ENCODE peak calls at places on chromosome 18, in four cellular contexts. One of them, this sample, is unnamed.
A peak's percentile ranks its signal among the peaks of the same experiment; 100 is the strongest.

GRCh38 chr18:50806208-50806616 is 13.6 kb downstream of the MRO start:
- DNase-seq in NT2/D1: no peak
- DNase-seq in IMR-90: no peak
- DNase-seq in CD4-positive, CD25-positive, alpha-beta regulatory T cell: no peak
- DNase-seq in this sample: no peak

GRCh38 chr18:33584845-33585775 is 7.1 kb downstream of the ASXL3 start:
- DNase-seq in CD4-positive, CD25-positive, alpha-beta regulatory T cell: no peak
- DNase-seq in NT2/D1: peak; percentile 51
- DNase-seq in IMR-90: no peak
- DNase-seq in this sample: no peak

GRCh38 chr18:70280007-70280925 is 8.6 kb upstream of the SOCS6 start:
- DNase-seq in CD4-positive, CD25-positive, alpha-beta regulatory T cell: no peak
- DNase-seq in NT2/D1: no peak
- DNase-seq in IMR-90: peak; percentile 55
- DNase-seq in this sample: no peak

GRCh38 chr18:23710068-23710527 is 20.8 kb downstream of the LAMA3 start:
- DNase-seq in IMR-90: peak; percentile 20
- DNase-seq in CD4-positive, CD25-positive, alpha-beta regulatory T cell: no peak
- DNase-seq in NT2/D1: no peak
- DNase-seq in this sample: peak; percentile 97

GRCh38 chr18:74013955-74014354 is 133.7 kb downstream of the FBXO15 start:
- DNase-seq in CD4-positive, CD25-positive, alpha-beta regulatory T cell: no peak
- DNase-seq in NT2/D1: no peak
- DNase-seq in IMR-90: peak; percentile 57
- DNase-seq in this sample: peak; percentile 87

GRCh38 chr18:63762518-63762917 is 12.7 kb upstream of the SERPINB7 start:
- DNase-seq in IMR-90: peak; percentile 89
- DNase-seq in NT2/D1: no peak
- DNase-seq in CD4-positive, CD25-positive, alpha-beta regulatory T cell: no peak
- DNase-seq in this sample: peak; percentile 45

GRCh38 chr18:32349728-32350395 is 120.8 kb downstream of the GAREM1 start:
- DNase-seq in IMR-90: peak; percentile 97
- DNase-seq in NT2/D1: peak; percentile 13
- DNase-seq in CD4-positive, CD25-positive, alpha-beta regulatory T cell: no peak
- DNase-seq in this sample: peak; percentile 97

GRCh38 chr18:9413586-9413985 is 61.7 kb upstream of the RALBP1 start:
- DNase-seq in IMR-90: peak; percentile 91
- DNase-seq in NT2/D1: no peak
- DNase-seq in CD4-positive, CD25-positive, alpha-beta regulatory T cell: no peak
- DNase-seq in this sample: peak; percentile 47

GRCh38 chr18:51255694-51256093 is 58.2 kb upstream of the MEX3C start:
- DNase-seq in NT2/D1: no peak
- DNase-seq in IMR-90: no peak
- DNase-seq in CD4-positive, CD25-positive, alpha-beta regulatory T cell: no peak
- DNase-seq in this sample: no peak

GRCh38 chr18:32326450-32327309 is 136.8 kb downstream of the MEP1B start:
- DNase-seq in IMR-90: peak; percentile 55
- DNase-seq in CD4-positive, CD25-positive, alpha-beta regulatory T cell: no peak
- DNase-seq in NT2/D1: no peak
- DNase-seq in this sample: peak; percentile 56

GRCh38 chr18:27839141-27839540 is 337.8 kb downstream of the CDH2 start:
- DNase-seq in NT2/D1: no peak
- DNase-seq in CD4-positive, CD25-positive, alpha-beta regulatory T cell: no peak
- DNase-seq in IMR-90: peak; percentile 66
- DNase-seq in this sample: peak; percentile 95

GRCh38 chr18:54358495-54358793 is 738 bp downstream of the C18orf54 start:
- DNase-seq in NT2/D1: no peak
- DNase-seq in CD4-positive, CD25-positive, alpha-beta regulatory T cell: no peak
- DNase-seq in IMR-90: peak; percentile 10
- DNase-seq in this sample: no peak

GRCh38 chr18:80034852-80035406 is 695 bp downstream of the RBFA start:
- DNase-seq in CD4-positive, CD25-positive, alpha-beta regulatory T cell: no peak
- DNase-seq in IMR-90: no peak
- DNase-seq in NT2/D1: no peak
- DNase-seq in this sample: no peak

GRCh38 chr18:22194151-22194598 is 24.8 kb downstream of the GATA6 start:
- DNase-seq in IMR-90: no peak
- DNase-seq in NT2/D1: no peak
- DNase-seq in CD4-positive, CD25-positive, alpha-beta regulatory T cell: no peak
- DNase-seq in this sample: no peak

GRCh38 chr18:70431203-70431624 is 142.4 kb downstream of the SOCS6 start:
- DNase-seq in NT2/D1: no peak
- DNase-seq in IMR-90: peak; percentile 85
- DNase-seq in CD4-positive, CD25-positive, alpha-beta regulatory T cell: no peak
- DNase-seq in this sample: peak; percentile 61

GRCh38 chr18:22549260-22549937 is 131.7 kb upstream of the CTAGE1 start:
- DNase-seq in NT2/D1: no peak
- DNase-seq in CD4-positive, CD25-positive, alpha-beta regulatory T cell: no peak
- DNase-seq in IMR-90: no peak
- DNase-seq in this sample: no peak

GRCh38 chr18:31102020-31102684 is at the start of gene DSC2:
- DNase-seq in CD4-positive, CD25-positive, alpha-beta regulatory T cell: no peak
- DNase-seq in IMR-90: no peak
- DNase-seq in NT2/D1: peak; percentile 11
- DNase-seq in this sample: no peak

GRCh38 chr18:62586148-62586774 is 63.4 kb downstream of the ZCCHC2 start:
- DNase-seq in NT2/D1: peak; percentile 33
- DNase-seq in IMR-90: peak; percentile 69
- DNase-seq in CD4-positive, CD25-positive, alpha-beta regulatory T cell: peak; percentile 41
- DNase-seq in this sample: peak; percentile 43

GRCh38 chr18:57730146-57730545 is 73.0 kb downstream of the ATP8B1 start:
- DNase-seq in CD4-positive, CD25-positive, alpha-beta regulatory T cell: no peak
- DNase-seq in NT2/D1: no peak
- DNase-seq in IMR-90: no peak
- DNase-seq in this sample: no peak

GRCh38 chr18:77008576-77009315 is 123.8 kb downstream of the MBP start:
- DNase-seq in CD4-positive, CD25-positive, alpha-beta regulatory T cell: no peak
- DNase-seq in IMR-90: no peak
- DNase-seq in NT2/D1: no peak
- DNase-seq in this sample: no peak

GRCh38 chr18:49072524-49072934 is 121.8 kb upstream of the SMAD7 start:
- DNase-seq in IMR-90: peak; percentile 61
- DNase-seq in CD4-positive, CD25-positive, alpha-beta regulatory T cell: no peak
- DNase-seq in NT2/D1: no peak
- DNase-seq in this sample: no peak

GRCh38 chr18:58325521-58325908 is 281.5 kb downstream of the NEDD4L start:
- DNase-seq in IMR-90: peak; percentile 33
- DNase-seq in NT2/D1: no peak
- DNase-seq in CD4-positive, CD25-positive, alpha-beta regulatory T cell: no peak
- DNase-seq in this sample: no peak

GRCh38 chr18:37636831-37637230 is 71.2 kb upstream of the CELF4 start:
- DNase-seq in IMR-90: no peak
- DNase-seq in CD4-positive, CD25-positive, alpha-beta regulatory T cell: no peak
- DNase-seq in NT2/D1: no peak
- DNase-seq in this sample: no peak

GRCh38 chr18:30486856-30487255 is 555.7 kb downstream of the DSC3 start:
- DNase-seq in CD4-positive, CD25-positive, alpha-beta regulatory T cell: no peak
- DNase-seq in IMR-90: no peak
- DNase-seq in NT2/D1: no peak
- DNase-seq in this sample: peak; percentile 81

GRCh38 chr18:52070295-52070756 is 269.7 kb upstream of the DCC start:
- DNase-seq in IMR-90: no peak
- DNase-seq in CD4-positive, CD25-positive, alpha-beta regulatory T cell: no peak
- DNase-seq in NT2/D1: no peak
- DNase-seq in this sample: no peak

GRCh38 chr18:49011291-49011746 is 60.6 kb upstream of the SMAD7 start:
- DNase-seq in NT2/D1: no peak
- DNase-seq in IMR-90: no peak
- DNase-seq in CD4-positive, CD25-positive, alpha-beta regulatory T cell: no peak
- DNase-seq in this sample: no peak

GRCh38 chr18:9596257-9596656 is 18.1 kb downstream of the PPP4R1 start:
- DNase-seq in IMR-90: no peak
- DNase-seq in CD4-positive, CD25-positive, alpha-beta regulatory T cell: no peak
- DNase-seq in NT2/D1: no peak
- DNase-seq in this sample: no peak

GRCh38 chr18:8139127-8139591 is 470.1 kb upstream of the RAB12 start:
- DNase-seq in IMR-90: no peak
- DNase-seq in NT2/D1: no peak
- DNase-seq in CD4-positive, CD25-positive, alpha-beta regulatory T cell: no peak
- DNase-seq in this sample: no peak

GRCh38 chr18:76621184-76621583 is 126.1 kb upstream of the ZNF516 start:
- DNase-seq in NT2/D1: no peak
- DNase-seq in IMR-90: peak; percentile 38
- DNase-seq in CD4-positive, CD25-positive, alpha-beta regulatory T cell: no peak
- DNase-seq in this sample: peak; percentile 18

GRCh38 chr18:52829876-52830390 is 489.9 kb downstream of the DCC start:
- DNase-seq in IMR-90: no peak
- DNase-seq in CD4-positive, CD25-positive, alpha-beta regulatory T cell: no peak
- DNase-seq in NT2/D1: no peak
- DNase-seq in this sample: no peak

GRCh38 chr18:39946623-39947061 is 2008.4 kb upstream of the PIK3C3 start:
- DNase-seq in CD4-positive, CD25-positive, alpha-beta regulatory T cell: no peak
- DNase-seq in NT2/D1: no peak
- DNase-seq in IMR-90: peak; percentile 76
- DNase-seq in this sample: peak; percentile 86

DNA sequence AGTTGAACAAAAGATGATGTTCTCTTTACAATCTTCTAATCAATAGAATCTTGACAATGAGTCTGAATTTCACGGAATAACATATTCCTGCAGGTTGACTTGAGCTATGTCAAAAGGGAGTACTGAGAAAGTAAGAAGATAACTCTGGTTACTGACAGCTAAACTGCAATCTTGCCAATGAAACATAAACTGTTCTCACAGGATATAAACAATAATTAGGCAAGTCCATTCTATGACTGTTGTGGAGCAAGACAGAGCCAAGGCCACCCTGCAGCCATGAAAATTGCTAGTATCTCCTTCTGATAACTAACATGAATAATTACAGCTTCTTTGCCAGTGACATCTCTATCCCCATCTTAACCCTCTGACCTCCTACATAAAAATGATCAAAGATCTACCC is 6.3 kb upstream of the RPRD1A start:
- DNase-seq in NT2/D1: no peak
- DNase-seq in IMR-90: peak; percentile 11
- DNase-seq in CD4-positive, CD25-positive, alpha-beta regulatory T cell: no peak
- DNase-seq in this sample: no peak
- H3K27me3 ChIP-seq in NT2/D1: no peaks in the 10 kb centered on the region
- H3K27me3 ChIP-seq in IMR-90: no peaks in the 10 kb centered on the region
- H3K27me3 ChIP-seq in CD4-positive, CD25-positive, alpha-beta regulatory T cell: peaks cover 3% of the 10 kb centered on the region
- H3K27me3 ChIP-seq in this sample: peaks cover 5% of the 10 kb centered on the region

GRCh38 chr18:13219012-13219396 is 444 bp downstream of the LDLRAD4 start:
- DNase-seq in IMR-90: no peak
- DNase-seq in NT2/D1: no peak
- DNase-seq in CD4-positive, CD25-positive, alpha-beta regulatory T cell: no peak
- DNase-seq in this sample: no peak

GRCh38 chr18:13219576-13219975 is 1.0 kb downstream of the LDLRAD4 start:
- DNase-seq in IMR-90: no peak
- DNase-seq in NT2/D1: no peak
- DNase-seq in CD4-positive, CD25-positive, alpha-beta regulatory T cell: no peak
- DNase-seq in this sample: no peak

GRCh38 chr18:13217466-13217961 is 1.0 kb upstream of the LDLRAD4 start:
- DNase-seq in CD4-positive, CD25-positive, alpha-beta regulatory T cell: peak; percentile 52
- DNase-seq in NT2/D1: no peak
- DNase-seq in IMR-90: peak; percentile 3
- DNase-seq in this sample: peak; percentile 18

GRCh38 chr18:13217971-13218375 is 587 bp upstream of the LDLRAD4 start:
- DNase-seq in IMR-90: no peak
- DNase-seq in CD4-positive, CD25-positive, alpha-beta regulatory T cell: peak; percentile 14
- DNase-seq in NT2/D1: no peak
- DNase-seq in this sample: no peak

GRCh38 chr18:13218376-13219011 is at the start of gene LDLRAD4:
- DNase-seq in IMR-90: no peak
- DNase-seq in NT2/D1: no peak
- DNase-seq in CD4-positive, CD25-positive, alpha-beta regulatory T cell: peak; percentile 42
- DNase-seq in this sample: no peak
- H3K27me3 ChIP-seq in IMR-90: peaks cover 55% of the 10 kb centered on the region
- H3K27me3 ChIP-seq in NT2/D1: peaks cover 29% of the 10 kb centered on the region
- H3K27me3 ChIP-seq in CD4-positive, CD25-positive, alpha-beta regulatory T cell: peaks cover 6% of the 10 kb centered on the region
- H3K27me3 ChIP-seq in this sample: peaks cover 36% of the 10 kb centered on the region

GRCh38 chr18:25351280-25351772 is 640 bp downstream of the ZNF521 start:
- DNase-seq in CD4-positive, CD25-positive, alpha-beta regulatory T cell: no peak
- DNase-seq in NT2/D1: no peak
- DNase-seq in IMR-90: peak; percentile 1
- DNase-seq in this sample: no peak
- H3K27me3 ChIP-seq in CD4-positive, CD25-positive, alpha-beta regulatory T cell: peaks cover 40% of the 10 kb centered on the region
- H3K27me3 ChIP-seq in NT2/D1: peaks cover 14% of the 10 kb centered on the region
- H3K27me3 ChIP-seq in IMR-90: no peaks in the 10 kb centered on the region
- H3K27me3 ChIP-seq in this sample: no peaks in the 10 kb centered on the region

GRCh38 chr18:45619826-45620201 is 4.5 kb downstream of the SLC14A2 start:
- DNase-seq in IMR-90: no peak
- DNase-seq in CD4-positive, CD25-positive, alpha-beta regulatory T cell: no peak
- DNase-seq in NT2/D1: no peak
- DNase-seq in this sample: no peak

GRCh38 chr18:45617284-45617683 is 2.0 kb downstream of the SLC14A2 start:
- DNase-seq in IMR-90: peak; percentile 81
- DNase-seq in CD4-positive, CD25-positive, alpha-beta regulatory T cell: no peak
- DNase-seq in NT2/D1: no peak
- DNase-seq in this sample: peak; percentile 84

GRCh38 chr18:45621068-45621511 is 5.8 kb downstream of the SLC14A2 start:
- DNase-seq in CD4-positive, CD25-positive, alpha-beta regulatory T cell: peak; percentile 47
- DNase-seq in IMR-90: peak; percentile 44
- DNase-seq in NT2/D1: peak; percentile 22
- DNase-seq in this sample: no peak

GRCh38 chr18:45619062-45619825 is 4.0 kb downstream of the SLC14A2 start:
- DNase-seq in IMR-90: no peak
- DNase-seq in NT2/D1: no peak
- DNase-seq in CD4-positive, CD25-positive, alpha-beta regulatory T cell: no peak
- DNase-seq in this sample: no peak
- H3K27me3 ChIP-seq in IMR-90: peaks cover 29% of the 10 kb centered on the region
- H3K27me3 ChIP-seq in NT2/D1: no peaks in the 10 kb centered on the region
- H3K27me3 ChIP-seq in CD4-positive, CD25-positive, alpha-beta regulatory T cell: peaks cover 5% of the 10 kb centered on the region
- H3K27me3 ChIP-seq in this sample: peaks cover 10% of the 10 kb centered on the region

GRCh38 chr18:79001001-79001400 is 21.4 kb downstream of the SALL3 start:
- DNase-seq in NT2/D1: no peak
- DNase-seq in IMR-90: no peak
- DNase-seq in CD4-positive, CD25-positive, alpha-beta regulatory T cell: no peak
- DNase-seq in this sample: no peak
- H3K27me3 ChIP-seq in NT2/D1: no peaks in the 10 kb centered on the region
- H3K27me3 ChIP-seq in IMR-90: no peaks in the 10 kb centered on the region
- H3K27me3 ChIP-seq in CD4-positive, CD25-positive, alpha-beta regulatory T cell: no peaks in the 10 kb centered on the region
- H3K27me3 ChIP-seq in this sample: no peaks in the 10 kb centered on the region

GRCh38 chr18:44921974-44922373 is 241.3 kb downstream of the SETBP1 start:
- DNase-seq in CD4-positive, CD25-positive, alpha-beta regulatory T cell: no peak
- DNase-seq in NT2/D1: no peak
- DNase-seq in IMR-90: no peak
- DNase-seq in this sample: no peak

GRCh38 chr18:44917184-44917864 is 236.6 kb downstream of the SETBP1 start:
- DNase-seq in IMR-90: no peak
- DNase-seq in NT2/D1: no peak
- DNase-seq in CD4-positive, CD25-positive, alpha-beta regulatory T cell: no peak
- DNase-seq in this sample: no peak

GRCh38 chr18:44922968-44923367 is 242.3 kb downstream of the SETBP1 start:
- DNase-seq in IMR-90: no peak
- DNase-seq in NT2/D1: no peak
- DNase-seq in CD4-positive, CD25-positive, alpha-beta regulatory T cell: no peak
- DNase-seq in this sample: peak; percentile 12

GRCh38 chr18:44917865-44918476 is 237.3 kb downstream of the SETBP1 start:
- DNase-seq in NT2/D1: no peak
- DNase-seq in IMR-90: no peak
- DNase-seq in CD4-positive, CD25-positive, alpha-beta regulatory T cell: no peak
- DNase-seq in this sample: no peak

GRCh38 chr18:44920441-44920840 is 239.8 kb downstream of the SETBP1 start:
- DNase-seq in CD4-positive, CD25-positive, alpha-beta regulatory T cell: no peak
- DNase-seq in NT2/D1: no peak
- DNase-seq in IMR-90: no peak
- DNase-seq in this sample: peak; percentile 47
- H3K27me3 ChIP-seq in CD4-positive, CD25-positive, alpha-beta regulatory T cell: no peaks in the 10 kb centered on the region
- H3K27me3 ChIP-seq in NT2/D1: no peaks in the 10 kb centered on the region
- H3K27me3 ChIP-seq in IMR-90: no peaks in the 10 kb centered on the region
- H3K27me3 ChIP-seq in this sample: no peaks in the 10 kb centered on the region